ENCODE peak calls at places on chromosomes 1 and 21, in five cellular contexts. One of them, this sample, is unnamed.

GRCh38 chr1:214277704-214278635 is 3.0 kb upstream of the SMYD2 start:
- DNase-seq in HT-29: no peak
- DNase-seq in iris pigment epithelial cell: no peak
- DNase-seq in NCI-H2171 treated with DMSO at 0.1 percent for 48 hours: no peak
- DNase-seq in C1 segment of cervical spinal cord: no peak
- DNase-seq in this sample: no peak

GRCh38 chr1:23651069-23651808 is 40.4 kb upstream of the RPL11 start:
- DNase-seq in iris pigment epithelial cell: peak; percentile 49
- DNase-seq in HT-29: no peak
- DNase-seq in NCI-H2171 treated with DMSO at 0.1 percent for 48 hours: no peak
- DNase-seq in C1 segment of cervical spinal cord: no peak
- DNase-seq in this sample: no peak

GRCh38 chr1:231841616-231842344 is 215.2 kb downstream of the DISC1 start:
- DNase-seq in NCI-H2171 treated with DMSO at 0.1 percent for 48 hours: no peak
- DNase-seq in HT-29: peak; percentile 6
- DNase-seq in C1 segment of cervical spinal cord: no peak
- DNase-seq in iris pigment epithelial cell: peak; percentile 38
- DNase-seq in this sample: no peak

GRCh38 chr1:72557446-72558049 is 275.2 kb upstream of the NEGR1 start:
- DNase-seq in NCI-H2171 treated with DMSO at 0.1 percent for 48 hours: peak; percentile 18
- DNase-seq in C1 segment of cervical spinal cord: no peak
- DNase-seq in iris pigment epithelial cell: peak; percentile 8
- DNase-seq in HT-29: peak; percentile 26
- DNase-seq in this sample: no peak

GRCh38 chr1:227808566-227808965 is 6.9 kb upstream of the PRSS38 start:
- DNase-seq in HT-29: no peak
- DNase-seq in iris pigment epithelial cell: no peak
- DNase-seq in C1 segment of cervical spinal cord: no peak
- DNase-seq in NCI-H2171 treated with DMSO at 0.1 percent for 48 hours: no peak
- DNase-seq in this sample: no peak

GRCh38 chr1:91557039-91557690 is 56.5 kb downstream of the CDC7 start:
- DNase-seq in HT-29: no peak
- DNase-seq in iris pigment epithelial cell: no peak
- DNase-seq in NCI-H2171 treated with DMSO at 0.1 percent for 48 hours: no peak
- DNase-seq in C1 segment of cervical spinal cord: no peak
- DNase-seq in this sample: no peak

GRCh38 chr1:3471356-3472087 is 17.1 kb downstream of the ARHGEF16 start:
- DNase-seq in NCI-H2171 treated with DMSO at 0.1 percent for 48 hours: peak; percentile 10
- DNase-seq in HT-29: peak; percentile 77
- DNase-seq in C1 segment of cervical spinal cord: no peak
- DNase-seq in iris pigment epithelial cell: peak; percentile 49
- DNase-seq in this sample: peak; percentile 58

GRCh38 chr1:227437495-227438008 is 119.3 kb upstream of the CDC42BPA start:
- DNase-seq in HT-29: peak; percentile 77
- DNase-seq in iris pigment epithelial cell: peak; percentile 67
- DNase-seq in C1 segment of cervical spinal cord: no peak
- DNase-seq in NCI-H2171 treated with DMSO at 0.1 percent for 48 hours: peak; percentile 84
- DNase-seq in this sample: no peak

GRCh38 chr21:45612096-45613019 is 31.2 kb upstream of the PCBP3 start:
- DNase-seq in iris pigment epithelial cell: peak; percentile 78
- DNase-seq in HT-29: no peak
- DNase-seq in C1 segment of cervical spinal cord: no peak
- DNase-seq in NCI-H2171 treated with DMSO at 0.1 percent for 48 hours: no peak
- DNase-seq in this sample: no peak

GRCh38 chr1:90200637-90201235 is 205.8 kb downstream of the ZNF326 start:
- DNase-seq in NCI-H2171 treated with DMSO at 0.1 percent for 48 hours: no peak
- DNase-seq in HT-29: no peak
- DNase-seq in C1 segment of cervical spinal cord: no peak
- DNase-seq in iris pigment epithelial cell: no peak
- DNase-seq in this sample: no peak

GRCh38 chr1:16215882-16216753 is 3.7 kb upstream of the ARHGEF19 start:
- DNase-seq in C1 segment of cervical spinal cord: no peak
- DNase-seq in HT-29: peak; percentile 82
- DNase-seq in iris pigment epithelial cell: peak; percentile 87
- DNase-seq in NCI-H2171 treated with DMSO at 0.1 percent for 48 hours: no peak
- DNase-seq in this sample: no peak

GRCh38 chr1:201584510-201584991 is 45.6 kb downstream of the NAV1 start:
- DNase-seq in iris pigment epithelial cell: peak; percentile 71
- DNase-seq in HT-29: no peak
- DNase-seq in NCI-H2171 treated with DMSO at 0.1 percent for 48 hours: no peak
- DNase-seq in C1 segment of cervical spinal cord: no peak
- DNase-seq in this sample: no peak

GRCh38 chr1:154623358-154623757 is 15.4 kb upstream of the ADAR start:
- DNase-seq in HT-29: no peak
- DNase-seq in NCI-H2171 treated with DMSO at 0.1 percent for 48 hours: no peak
- DNase-seq in C1 segment of cervical spinal cord: no peak
- DNase-seq in iris pigment epithelial cell: no peak
- DNase-seq in this sample: no peak

GRCh38 chr1:25223471-25223870 is 8.8 kb downstream of the SYF2 start:
- DNase-seq in NCI-H2171 treated with DMSO at 0.1 percent for 48 hours: no peak
- DNase-seq in HT-29: no peak
- DNase-seq in C1 segment of cervical spinal cord: no peak
- DNase-seq in iris pigment epithelial cell: peak; percentile 76
- DNase-seq in this sample: no peak

GRCh38 chr1:246221390-246222240 is 285.5 kb downstream of the SMYD3 start:
- DNase-seq in NCI-H2171 treated with DMSO at 0.1 percent for 48 hours: no peak
- DNase-seq in HT-29: no peak
- DNase-seq in C1 segment of cervical spinal cord: no peak
- DNase-seq in iris pigment epithelial cell: no peak
- DNase-seq in this sample: no peak

GRCh38 chr1:46131727-46132528 is 501 bp downstream of the PIK3R3 start:
- DNase-seq in HT-29: peak; percentile 68
- DNase-seq in iris pigment epithelial cell: peak; percentile 42
- DNase-seq in C1 segment of cervical spinal cord: no peak
- DNase-seq in NCI-H2171 treated with DMSO at 0.1 percent for 48 hours: peak; percentile 82
- DNase-seq in this sample: no peak

GRCh38 chr1:81799939-81800740 is 594 bp upstream of the ADGRL2 start:
- DNase-seq in iris pigment epithelial cell: peak; percentile 69
- DNase-seq in C1 segment of cervical spinal cord: no peak
- DNase-seq in NCI-H2171 treated with DMSO at 0.1 percent for 48 hours: peak; percentile 76
- DNase-seq in HT-29: no peak
- DNase-seq in this sample: no peak

GRCh38 chr1:248828845-248829244 is 3.1 kb upstream of the SH3BP5L start:
- DNase-seq in C1 segment of cervical spinal cord: no peak
- DNase-seq in NCI-H2171 treated with DMSO at 0.1 percent for 48 hours: no peak
- DNase-seq in iris pigment epithelial cell: peak; percentile 95
- DNase-seq in HT-29: no peak
- DNase-seq in this sample: no peak

GRCh38 chr1:115706774-115707425 is 61.6 kb downstream of the CASQ2 start:
- DNase-seq in C1 segment of cervical spinal cord: no peak
- DNase-seq in NCI-H2171 treated with DMSO at 0.1 percent for 48 hours: peak; percentile 28
- DNase-seq in HT-29: peak; percentile 53
- DNase-seq in iris pigment epithelial cell: peak; percentile 49
- DNase-seq in this sample: no peak

GRCh38 chr1:27503033-27503432 is 13.1 kb upstream of the WASF2 start:
- DNase-seq in HT-29: no peak
- DNase-seq in NCI-H2171 treated with DMSO at 0.1 percent for 48 hours: no peak
- DNase-seq in C1 segment of cervical spinal cord: no peak
- DNase-seq in iris pigment epithelial cell: no peak
- DNase-seq in this sample: no peak

GRCh38 chr1:101465941-101466340 is 229.1 kb downstream of the S1PR1 start:
- DNase-seq in C1 segment of cervical spinal cord: no peak
- DNase-seq in iris pigment epithelial cell: no peak
- DNase-seq in NCI-H2171 treated with DMSO at 0.1 percent for 48 hours: no peak
- DNase-seq in HT-29: no peak
- DNase-seq in this sample: no peak

GRCh38 chr1:192311281-192311680 is 5.5 kb upstream of the RGS21 start:
- DNase-seq in NCI-H2171 treated with DMSO at 0.1 percent for 48 hours: peak; percentile 36
- DNase-seq in iris pigment epithelial cell: peak; percentile 63
- DNase-seq in HT-29: peak; percentile 37
- DNase-seq in C1 segment of cervical spinal cord: no peak
- DNase-seq in this sample: no peak

GRCh38 chr1:207911983-207912760 is 1.2 kb upstream of the CD34 start:
- DNase-seq in iris pigment epithelial cell: no peak
- DNase-seq in NCI-H2171 treated with DMSO at 0.1 percent for 48 hours: no peak
- DNase-seq in C1 segment of cervical spinal cord: no peak
- DNase-seq in HT-29: no peak
- DNase-seq in this sample: no peak

GRCh38 chr1:29162476-29163138 is 19.1 kb downstream of the SRSF4 start:
- DNase-seq in iris pigment epithelial cell: no peak
- DNase-seq in HT-29: no peak
- DNase-seq in C1 segment of cervical spinal cord: no peak
- DNase-seq in NCI-H2171 treated with DMSO at 0.1 percent for 48 hours: no peak
- DNase-seq in this sample: no peak

GRCh38 chr1:28983509-28984310 is 69.3 kb downstream of the EPB41 start:
- DNase-seq in NCI-H2171 treated with DMSO at 0.1 percent for 48 hours: no peak
- DNase-seq in HT-29: peak; percentile 31
- DNase-seq in iris pigment epithelial cell: no peak
- DNase-seq in C1 segment of cervical spinal cord: no peak
- DNase-seq in this sample: no peak

GRCh38 chr1:6348511-6349191 is 44.9 kb downstream of the ACOT7 start:
- DNase-seq in NCI-H2171 treated with DMSO at 0.1 percent for 48 hours: no peak
- DNase-seq in HT-29: peak; percentile 16
- DNase-seq in C1 segment of cervical spinal cord: no peak
- DNase-seq in iris pigment epithelial cell: peak; percentile 32
- DNase-seq in this sample: no peak